ENCODE peak calls at places on chromosomes 12 and 14, in four cellular contexts. I is right cardiac atrium, O is mucosa of descending colon, U is heart right ventricle. L is an unnamed sample.

GRCh38 chr12:2393016-2393415 is 340.2 kb downstream of the CACNA1C start:
- ATAC-seq in O (no peak), U (no peak), I (no peak), L (no peak)

GRCh38 chr12:106227641-106228319 is 20.0 kb downstream of the CKAP4 start:
- ATAC-seq in I (peak), O (peak), U (peak), L (peak)

GRCh38 chr12:101951002-101951670 is 73.8 kb downstream of the DRAM1 start:
- ATAC-seq in I (no peak), O (no peak), U (no peak), L (peak)

GRCh38 chr12:40820794-40821484 is 128.7 kb downstream of the CNTN1 start:
- ATAC-seq in I (no peak), O (no peak), U (no peak), L (no peak)

GRCh38 chr12:70815866-70816470 is 104.6 kb downstream of the PTPRR start:
- ATAC-seq in U (no peak), O (peak), I (no peak), L (no peak)

GRCh38 chr12:111519937-111520336 is 79.2 kb downstream of the ATXN2 start:
- ATAC-seq in I (no peak), O (no peak), U (no peak), L (peak)

GRCh38 chr12:93788853-93789252 is 111.7 kb downstream of the CRADD start:
- ATAC-seq in I (no peak), O (no peak), U (no peak), L (no peak)

GRCh38 chr14:100144996-100145646 is 14.3 kb downstream of the DEGS2 start:
- ATAC-seq in U (peak), O (peak), I (peak), L (no peak)

GRCh38 chr14:55665067-55665700 is 85.2 kb downstream of the KTN1 start:
- ATAC-seq in O (no peak), I (no peak), U (no peak), L (peak)

GRCh38 chr14:81474156-81474492 is 59.5 kb downstream of the SEL1L start:
- ATAC-seq in U (no peak), I (no peak), O (peak), L (peak)

GRCh38 chr14:90647469-90647868 is 168.8 kb downstream of the TTC7B start:
- ATAC-seq in O (no peak), U (no peak), I (no peak), L (no peak)

GRCh38 chr12:54024127-54024526 is 4.1 kb upstream of the HOXC6 start:
- ATAC-seq in O (no peak), I (no peak), U (no peak), L (no peak)

GRCh38 chr14:89032086-89032649 is 207.7 kb downstream of the TTC8 start:
- ATAC-seq in O (no peak), I (no peak), U (no peak), L (no peak)

GRCh38 chr12:88471641-88472040 is 108.6 kb downstream of the KITLG start:
- ATAC-seq in I (peak), O (peak), U (peak), L (no peak)

GRCh38 chr12:9033244-9033887 is 44.0 kb downstream of the KLRG1 start:
- ATAC-seq in O (no peak), I (no peak), U (no peak), L (no peak)

GRCh38 chr14:97976861-97977260 is 1179.7 kb downstream of the VRK1 start:
- ATAC-seq in I (peak), U (peak), O (peak), L (no peak)

GRCh38 chr14:76940057-76940456 is 88.5 kb downstream of the IRF2BPL start:
- ATAC-seq in O (no peak), U (no peak), I (no peak), L (no peak)

GRCh38 chr12:65308001-65308400 is 29.5 kb downstream of the MSRB3 start:
- ATAC-seq in U (no peak), I (no peak), O (no peak), L (no peak)

GRCh38 chr12:52895726-52896189 is 9.1 kb downstream of the KRT8 start:
- ATAC-seq in I (peak), O (peak), U (peak), L (no peak)

GRCh38 chr14:57617510-57617909 is 123.9 kb upstream of the CCDC198 start:
- ATAC-seq in U (no peak), O (no peak), I (no peak), L (no peak)

GRCh38 chr14:71429900-71430299 is 502.3 kb upstream of the RGS6 start:
- ATAC-seq in O (no peak), U (no peak), I (no peak), L (no peak)

GRCh38 chr12:2615665-2616387 is 178.9 kb upstream of the FKBP4 start:
- ATAC-seq in U (peak), O (no peak), I (peak), L (no peak)

GRCh38 chr12:121520119-121520518 is 60.7 kb downstream of the KDM2B start:
- ATAC-seq in O (no peak), U (no peak), I (no peak), L (no peak)

GRCh38 chr12:113077057-113077858 is 20.7 kb downstream of the DTX1 start:
- ATAC-seq in U (no peak), O (no peak), I (peak), L (no peak)

GRCh38 chr14:22460461-22461195 is 128.4 kb downstream of the DAD1 start:
- ATAC-seq in I (no peak), U (no peak), O (no peak), L (no peak)

GRCh38 chr14:59358105-59358504 is 107.1 kb downstream of the GPR135 start:
- ATAC-seq in U (peak), O (peak), I (peak), L (no peak)

GRCh38 chr14:68464716-68465115 is 328.2 kb downstream of the ZFP36L1 start:
- ATAC-seq in U (peak), I (no peak), O (no peak), L (no peak)

GRCh38 chr14:85584481-85584880 is 54.5 kb downstream of the FLRT2 start:
- ATAC-seq in I (no peak), U (no peak), O (no peak), L (no peak)

GRCh38 chr14:76546426-76547221 is 170.7 kb downstream of the ESRRB start:
- ATAC-seq in O (peak), I (no peak), U (no peak), L (no peak)

GRCh38 chr12:101941306-101942000 is 64.1 kb downstream of the DRAM1 start:
- ATAC-seq in I (no peak), O (no peak), U (no peak), L (no peak)

GRCh38 chr12:130280226-130280625 is 57.5 kb upstream of the PIWIL1 start:
- ATAC-seq in O (no peak), I (peak), U (no peak), L (peak)

L was measured in activated T-helper 17 cell treated with anti-CD3 and anti-CD28 coated beads, Interleukin-2, amount 50 U/mL, for 72 hours.